ENCODE peak calls at places on chromosomes 11 and 22, in eight cellular contexts. One of them, this sample, is unnamed.

GRCh38 chr11:59145534-59145933 is 2.9 kb downstream of the FAM111A start:
- DNase-seq in DMS79: no peak
- DNase-seq in ACHN: no peak
- DNase-seq in stimulated activated CD8-positive, alpha-beta memory T cell treated with anti-CD3 and anti-CD28 coated beads, Interleukin-12 subunit alpha, Interleukin-12 subunit beta, amount 100 ng/mL, for 4 hours: no peak
- DNase-seq in stimulated activated naive CD8-positive, alpha-beta T cell treated with anti-CD3 and anti-CD28 coated beads, Interleukin-15, Interleukin-2, amounts not matched to agents 100 U/mL and 50 U/mL, for 24 hours: no peak
- DNase-seq in activated T-helper 9 cell treated with anti-CD3 and anti-CD28 coated beads, Interleukin-2, amount 50 U/mL, for 16 hours: no peak
- DNase-seq in skeletal muscle cell: peak
- DNase-seq in stimulated activated CD4-positive, alpha-beta T cell treated with anti-CD3 and anti-CD28 coated beads, Interleukin-12 subunit alpha, Interleukin-12 subunit beta, amount 100 ng/mL, for 48 hours: no peak
- DNase-seq in this sample: peak

GRCh38 chr11:2196970-2197770 is 25.6 kb upstream of the TH start:
- DNase-seq in DMS79: peak
- DNase-seq in ACHN: peak
- DNase-seq in stimulated activated CD8-positive, alpha-beta memory T cell treated with anti-CD3 and anti-CD28 coated beads, Interleukin-12 subunit alpha, Interleukin-12 subunit beta, amount 100 ng/mL, for 4 hours: peak
- DNase-seq in stimulated activated naive CD8-positive, alpha-beta T cell treated with anti-CD3 and anti-CD28 coated beads, Interleukin-15, Interleukin-2, amounts not matched to agents 100 U/mL and 50 U/mL, for 24 hours: peak
- DNase-seq in activated T-helper 9 cell treated with anti-CD3 and anti-CD28 coated beads, Interleukin-2, amount 50 U/mL, for 16 hours: peak
- DNase-seq in skeletal muscle cell: no peak
- DNase-seq in stimulated activated CD4-positive, alpha-beta T cell treated with anti-CD3 and anti-CD28 coated beads, Interleukin-12 subunit alpha, Interleukin-12 subunit beta, amount 100 ng/mL, for 48 hours: peak
- DNase-seq in this sample: peak

GRCh38 chr11:1943576-1943975 is 3.6 kb upstream of the MRPL23 start:
- DNase-seq in DMS79: peak
- DNase-seq in ACHN: no peak
- DNase-seq in stimulated activated CD8-positive, alpha-beta memory T cell treated with anti-CD3 and anti-CD28 coated beads, Interleukin-12 subunit alpha, Interleukin-12 subunit beta, amount 100 ng/mL, for 4 hours: no peak
- DNase-seq in stimulated activated naive CD8-positive, alpha-beta T cell treated with anti-CD3 and anti-CD28 coated beads, Interleukin-15, Interleukin-2, amounts not matched to agents 100 U/mL and 50 U/mL, for 24 hours: peak
- DNase-seq in activated T-helper 9 cell treated with anti-CD3 and anti-CD28 coated beads, Interleukin-2, amount 50 U/mL, for 16 hours: no peak
- DNase-seq in skeletal muscle cell: no peak
- DNase-seq in stimulated activated CD4-positive, alpha-beta T cell treated with anti-CD3 and anti-CD28 coated beads, Interleukin-12 subunit alpha, Interleukin-12 subunit beta, amount 100 ng/mL, for 48 hours: no peak
- DNase-seq in this sample: no peak

GRCh38 chr11:66974724-66975402 is at the start of gene C11orf86:
- DNase-seq in DMS79: no peak
- DNase-seq in ACHN: no peak
- DNase-seq in stimulated activated CD8-positive, alpha-beta memory T cell treated with anti-CD3 and anti-CD28 coated beads, Interleukin-12 subunit alpha, Interleukin-12 subunit beta, amount 100 ng/mL, for 4 hours: no peak
- DNase-seq in stimulated activated naive CD8-positive, alpha-beta T cell treated with anti-CD3 and anti-CD28 coated beads, Interleukin-15, Interleukin-2, amounts not matched to agents 100 U/mL and 50 U/mL, for 24 hours: no peak
- DNase-seq in activated T-helper 9 cell treated with anti-CD3 and anti-CD28 coated beads, Interleukin-2, amount 50 U/mL, for 16 hours: no peak
- DNase-seq in skeletal muscle cell: no peak
- DNase-seq in stimulated activated CD4-positive, alpha-beta T cell treated with anti-CD3 and anti-CD28 coated beads, Interleukin-12 subunit alpha, Interleukin-12 subunit beta, amount 100 ng/mL, for 48 hours: no peak
- DNase-seq in this sample: no peak

GRCh38 chr11:110349109-110349996 is 52.9 kb upstream of the RDX start:
- DNase-seq in DMS79: no peak
- DNase-seq in ACHN: no peak
- DNase-seq in stimulated activated CD8-positive, alpha-beta memory T cell treated with anti-CD3 and anti-CD28 coated beads, Interleukin-12 subunit alpha, Interleukin-12 subunit beta, amount 100 ng/mL, for 4 hours: no peak
- DNase-seq in stimulated activated naive CD8-positive, alpha-beta T cell treated with anti-CD3 and anti-CD28 coated beads, Interleukin-15, Interleukin-2, amounts not matched to agents 100 U/mL and 50 U/mL, for 24 hours: peak
- DNase-seq in activated T-helper 9 cell treated with anti-CD3 and anti-CD28 coated beads, Interleukin-2, amount 50 U/mL, for 16 hours: peak
- DNase-seq in skeletal muscle cell: no peak
- DNase-seq in stimulated activated CD4-positive, alpha-beta T cell treated with anti-CD3 and anti-CD28 coated beads, Interleukin-12 subunit alpha, Interleukin-12 subunit beta, amount 100 ng/mL, for 48 hours: peak
- DNase-seq in this sample: no peak

GRCh38 chr11:393219-394033 is 583 bp upstream of the PKP3 start:
- DNase-seq in DMS79: no peak
- DNase-seq in ACHN: peak
- DNase-seq in stimulated activated CD8-positive, alpha-beta memory T cell treated with anti-CD3 and anti-CD28 coated beads, Interleukin-12 subunit alpha, Interleukin-12 subunit beta, amount 100 ng/mL, for 4 hours: no peak
- DNase-seq in stimulated activated naive CD8-positive, alpha-beta T cell treated with anti-CD3 and anti-CD28 coated beads, Interleukin-15, Interleukin-2, amounts not matched to agents 100 U/mL and 50 U/mL, for 24 hours: no peak
- DNase-seq in activated T-helper 9 cell treated with anti-CD3 and anti-CD28 coated beads, Interleukin-2, amount 50 U/mL, for 16 hours: no peak
- DNase-seq in skeletal muscle cell: no peak
- DNase-seq in stimulated activated CD4-positive, alpha-beta T cell treated with anti-CD3 and anti-CD28 coated beads, Interleukin-12 subunit alpha, Interleukin-12 subunit beta, amount 100 ng/mL, for 48 hours: no peak
- DNase-seq in this sample: no peak

GRCh38 chr11:64836448-64837072 is 7.9 kb downstream of the CDC42BPG start:
- DNase-seq in DMS79: no peak
- DNase-seq in ACHN: no peak
- DNase-seq in stimulated activated CD8-positive, alpha-beta memory T cell treated with anti-CD3 and anti-CD28 coated beads, Interleukin-12 subunit alpha, Interleukin-12 subunit beta, amount 100 ng/mL, for 4 hours: no peak
- DNase-seq in stimulated activated naive CD8-positive, alpha-beta T cell treated with anti-CD3 and anti-CD28 coated beads, Interleukin-15, Interleukin-2, amounts not matched to agents 100 U/mL and 50 U/mL, for 24 hours: no peak
- DNase-seq in activated T-helper 9 cell treated with anti-CD3 and anti-CD28 coated beads, Interleukin-2, amount 50 U/mL, for 16 hours: no peak
- DNase-seq in skeletal muscle cell: no peak
- DNase-seq in stimulated activated CD4-positive, alpha-beta T cell treated with anti-CD3 and anti-CD28 coated beads, Interleukin-12 subunit alpha, Interleukin-12 subunit beta, amount 100 ng/mL, for 48 hours: no peak
- DNase-seq in this sample: no peak

GRCh38 chr11:83827940-83828554 is 541.9 kb upstream of the CCDC90B start:
- DNase-seq in DMS79: no peak
- DNase-seq in ACHN: peak
- DNase-seq in stimulated activated CD8-positive, alpha-beta memory T cell treated with anti-CD3 and anti-CD28 coated beads, Interleukin-12 subunit alpha, Interleukin-12 subunit beta, amount 100 ng/mL, for 4 hours: no peak
- DNase-seq in stimulated activated naive CD8-positive, alpha-beta T cell treated with anti-CD3 and anti-CD28 coated beads, Interleukin-15, Interleukin-2, amounts not matched to agents 100 U/mL and 50 U/mL, for 24 hours: no peak
- DNase-seq in activated T-helper 9 cell treated with anti-CD3 and anti-CD28 coated beads, Interleukin-2, amount 50 U/mL, for 16 hours: no peak
- DNase-seq in skeletal muscle cell: no peak
- DNase-seq in stimulated activated CD4-positive, alpha-beta T cell treated with anti-CD3 and anti-CD28 coated beads, Interleukin-12 subunit alpha, Interleukin-12 subunit beta, amount 100 ng/mL, for 48 hours: no peak
- DNase-seq in this sample: no peak

GRCh38 chr22:36088292-36088691 is 59.7 kb upstream of the RBFOX2 start:
- DNase-seq in DMS79: no peak
- DNase-seq in ACHN: no peak
- DNase-seq in stimulated activated CD8-positive, alpha-beta memory T cell treated with anti-CD3 and anti-CD28 coated beads, Interleukin-12 subunit alpha, Interleukin-12 subunit beta, amount 100 ng/mL, for 4 hours: no peak
- DNase-seq in stimulated activated naive CD8-positive, alpha-beta T cell treated with anti-CD3 and anti-CD28 coated beads, Interleukin-15, Interleukin-2, amounts not matched to agents 100 U/mL and 50 U/mL, for 24 hours: no peak
- DNase-seq in activated T-helper 9 cell treated with anti-CD3 and anti-CD28 coated beads, Interleukin-2, amount 50 U/mL, for 16 hours: no peak
- DNase-seq in skeletal muscle cell: no peak
- DNase-seq in stimulated activated CD4-positive, alpha-beta T cell treated with anti-CD3 and anti-CD28 coated beads, Interleukin-12 subunit alpha, Interleukin-12 subunit beta, amount 100 ng/mL, for 48 hours: no peak
- DNase-seq in this sample: no peak

GRCh38 chr11:130407978-130408377 is 20.4 kb downstream of the ADAMTS8 start:
- DNase-seq in DMS79: no peak
- DNase-seq in ACHN: peak
- DNase-seq in stimulated activated CD8-positive, alpha-beta memory T cell treated with anti-CD3 and anti-CD28 coated beads, Interleukin-12 subunit alpha, Interleukin-12 subunit beta, amount 100 ng/mL, for 4 hours: no peak
- DNase-seq in stimulated activated naive CD8-positive, alpha-beta T cell treated with anti-CD3 and anti-CD28 coated beads, Interleukin-15, Interleukin-2, amounts not matched to agents 100 U/mL and 50 U/mL, for 24 hours: no peak
- DNase-seq in activated T-helper 9 cell treated with anti-CD3 and anti-CD28 coated beads, Interleukin-2, amount 50 U/mL, for 16 hours: no peak
- DNase-seq in skeletal muscle cell: peak
- DNase-seq in stimulated activated CD4-positive, alpha-beta T cell treated with anti-CD3 and anti-CD28 coated beads, Interleukin-12 subunit alpha, Interleukin-12 subunit beta, amount 100 ng/mL, for 48 hours: no peak
- DNase-seq in this sample: no peak